ENCODE peak calls at places on chromosomes 1 and 21, in six cellular contexts. K is left lung, M is HL-60, I is brain microvascular endothelial cell, F is upper lobe of right lung, O is HFF-Myc. D is an unnamed sample.

GRCh38 chr1:236119935-236120484 is 22.3 kb upstream of the GPR137B start:
- DNase-seq in K (no peak), M (no peak), I (no peak), F (no peak), O (no peak), D (no peak)

GRCh38 chr1:28194326-28195035 is 18.0 kb upstream of the PTAFR start:
- DNase-seq in K (no peak), M (no peak), I (no peak), F (no peak), O (no peak), D (no peak)

GRCh38 chr1:203479646-203480045 is 4.0 kb downstream of the PRELP start:
- DNase-seq in K (no peak), M (no peak), I (no peak), F (no peak), O (no peak), D (no peak)

GRCh38 chr1:59025898-59026426 is 242.1 kb upstream of the JUN start:
- DNase-seq in K (no peak), M (no peak), I (no peak), F (no peak), O (no peak), D (no peak)

GRCh38 chr1:209720826-209721225 is 16.2 kb downstream of the HSD11B1 start:
- DNase-seq in K (no peak), M (no peak), I (no peak), F (no peak), O (no peak), D (no peak)

GRCh38 chr1:165235777-165236285 is 120.7 kb downstream of the LMX1A start:
- DNase-seq in K (no peak), M (no peak), I (no peak), F (no peak), O (no peak), D (peak)

GRCh38 chr1:214520544-214521165 is 30.7 kb downstream of the PTPN14 start:
- DNase-seq in K (no peak), M (no peak), I (no peak), F (no peak), O (no peak), D (no peak)

GRCh38 chr1:59433440-59433813 is 136.5 kb downstream of the FGGY start:
- DNase-seq in K (no peak), M (no peak), I (no peak), F (no peak), O (no peak), D (no peak)

GRCh38 chr21:46208761-46209721 is 19.5 kb downstream of the LSS start:
- DNase-seq in K (peak), M (no peak), I (no peak), F (peak), O (no peak), D (peak)

GRCh38 chr1:113745425-113745824 is 13.9 kb downstream of the PHTF1 start:
- DNase-seq in K (no peak), M (no peak), I (no peak), F (no peak), O (no peak), D (no peak)

GRCh38 chr1:27342778-27343638 is 1.2 kb downstream of the SYTL1 start:
- DNase-seq in K (peak), M (peak), I (no peak), F (peak), O (no peak), D (peak)

GRCh38 chr1:18641005-18641941 is 10.6 kb downstream of the PAX7 start:
- DNase-seq in K (no peak), M (no peak), I (no peak), F (no peak), O (no peak), D (peak)

GRCh38 chr21:44527156-44527982 is 12.6 kb downstream of the KRTAP10-1 start:
- DNase-seq in K (peak), M (no peak), I (no peak), F (peak), O (no peak), D (no peak)

GRCh38 chr1:56374026-56374974 is 205.1 kb downstream of the PLPP3 start:
- DNase-seq in K (no peak), M (no peak), I (no peak), F (no peak), O (no peak), D (no peak)

GRCh38 chr1:112689842-112690237 is 15.4 kb downstream of the MOV10 start:
- DNase-seq in K (no peak), M (no peak), I (no peak), F (no peak), O (no peak), D (peak)

GRCh38 chr1:69433073-69433472 is 134.6 kb upstream of the LRRC7 start:
- DNase-seq in K (no peak), M (no peak), I (no peak), F (no peak), O (no peak), D (no peak)

GRCh38 chr1:173475564-173476196 is 1.5 kb upstream of the PRDX6 start:
- DNase-seq in K (no peak), M (no peak), I (peak), F (no peak), O (no peak), D (no peak)

GRCh38 chr21:33403128-33403785 is at the start of gene IFNGR2:
- DNase-seq in K (peak), M (no peak), I (no peak), F (peak), O (no peak), D (peak)

GRCh38 chr1:29933110-29933509 is 696.8 kb downstream of the PTPRU start:
- DNase-seq in K (no peak), M (no peak), I (no peak), F (no peak), O (no peak), D (peak)

GRCh38 chr1:9231648-9232332 is 2.8 kb upstream of the H6PD start:
- DNase-seq in K (no peak), M (no peak), I (peak), F (no peak), O (no peak), D (no peak)

GRCh38 chr1:244087611-244088010 is 36.5 kb downstream of the ZBTB18 start:
- DNase-seq in K (no peak), M (no peak), I (no peak), F (no peak), O (no peak), D (no peak)

GRCh38 chr1:167881786-167882185 is 32.1 kb downstream of the ADCY10 start:
- DNase-seq in K (no peak), M (no peak), I (peak), F (no peak), O (no peak), D (no peak)

GRCh38 chr1:30778156-30778978 is 20.8 kb upstream of the LAPTM5 start:
- DNase-seq in K (no peak), M (no peak), I (peak), F (no peak), O (peak), D (no peak)

GRCh38 chr1:221392453-221392852 is 349.4 kb downstream of the DUSP10 start:
- DNase-seq in K (no peak), M (no peak), I (no peak), F (no peak), O (peak), D (no peak)

GRCh38 chr1:238892612-238893011 is 493.8 kb upstream of the CHRM3 start:
- DNase-seq in K (no peak), M (no peak), I (no peak), F (no peak), O (no peak), D (no peak)

GRCh38 chr1:229786974-229787610 is 161.0 kb downstream of the URB2 start:
- DNase-seq in K (no peak), M (no peak), I (no peak), F (no peak), O (no peak), D (no peak)

GRCh38 chr1:53959664-53960250 is 13.6 kb downstream of the LRRC42 start:
- DNase-seq in K (no peak), M (peak), I (no peak), F (no peak), O (no peak), D (peak)

GRCh38 chr1:26203642-26204318 is 13.4 kb downstream of the CATSPER4 start:
- DNase-seq in K (no peak), M (no peak), I (no peak), F (no peak), O (no peak), D (peak)

GRCh38 chr1:32336963-32337675 is 1.1 kb upstream of the MARCKSL1 start:
- DNase-seq in K (peak), M (peak), I (no peak), F (peak), O (no peak), D (peak)

GRCh38 chr1:208654241-208654640 is 410.1 kb upstream of the PLXNA2 start:
- DNase-seq in K (no peak), M (peak), I (peak), F (no peak), O (no peak), D (peak)

GRCh38 chr1:235275223-235275622 is 52.8 kb downstream of the ARID4B start:
- DNase-seq in K (no peak), M (peak), I (no peak), F (no peak), O (no peak), D (no peak)

GRCh38 chr1:94805912-94806311 is 14.2 kb upstream of the SLC44A3 start:
- DNase-seq in K (no peak), M (peak), I (peak), F (no peak), O (peak), D (peak)

GRCh38 chr1:94807742-94808491 is 12.2 kb upstream of the SLC44A3 start:
- DNase-seq in K (no peak), M (peak), I (peak), F (no peak), O (no peak), D (no peak)

GRCh38 chr1:94806451-94806861 is 13.7 kb upstream of the SLC44A3 start:
- DNase-seq in K (no peak), M (peak), I (no peak), F (no peak), O (peak), D (no peak)

GRCh38 chr1:94804442-94804837 is 15.7 kb upstream of the SLC44A3 start:
- DNase-seq in K (no peak), M (no peak), I (no peak), F (no peak), O (no peak), D (no peak)

DNA sequence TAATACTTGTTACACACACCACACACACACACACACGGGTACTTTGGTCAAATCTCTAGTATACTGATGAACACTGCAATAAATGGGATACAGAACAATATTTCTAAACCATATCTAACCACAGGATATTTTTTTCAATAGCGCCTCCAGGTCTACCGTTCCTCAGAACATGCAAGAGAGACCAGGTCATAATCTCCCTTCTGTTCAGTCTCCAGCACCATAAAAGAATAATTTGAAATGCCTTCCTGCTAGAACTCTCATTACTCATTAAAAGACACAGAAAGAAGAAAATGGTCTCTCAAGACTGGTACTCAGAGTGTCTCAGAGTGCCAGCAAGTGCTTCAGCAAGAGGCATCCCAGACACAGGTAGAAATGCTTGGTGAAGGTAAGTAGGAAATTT is 11.5 kb upstream of the SLC44A3 start:
- DNase-seq in K (no peak), M (no peak), I (no peak), F (no peak), O (no peak), D (no peak)
- H3K4me3 ChIP-seq in K (no peak), M (no peak), I (no peak), F (no peak), O (no peak), D (no peak)

GRCh38 chr1:66383168-66383567 is 150.8 kb upstream of the SGIP1 start:
- DNase-seq in K (no peak), M (no peak), I (no peak), F (no peak), O (no peak), D (no peak)
- H3K4me3 ChIP-seq in K (no peak), M (no peak), I (no peak), F (no peak), O (no peak), D (no peak)

GRCh38 chr1:206892351-206892984 is 4.8 kb upstream of the IL24 start:
- DNase-seq in K (no peak), M (no peak), I (no peak), F (no peak), O (no peak), D (no peak)

GRCh38 chr1:206890690-206891089 is 6.6 kb upstream of the IL24 start:
- DNase-seq in K (no peak), M (no peak), I (peak), F (no peak), O (no peak), D (no peak)

GRCh38 chr1:206891412-206891811 is 5.8 kb upstream of the IL24 start:
- DNase-seq in K (no peak), M (no peak), I (no peak), F (no peak), O (no peak), D (no peak)

GRCh38 chr1:206887701-206888100 is 9.5 kb upstream of the IL24 start:
- DNase-seq in K (no peak), M (no peak), I (no peak), F (no peak), O (no peak), D (no peak)

DNA sequence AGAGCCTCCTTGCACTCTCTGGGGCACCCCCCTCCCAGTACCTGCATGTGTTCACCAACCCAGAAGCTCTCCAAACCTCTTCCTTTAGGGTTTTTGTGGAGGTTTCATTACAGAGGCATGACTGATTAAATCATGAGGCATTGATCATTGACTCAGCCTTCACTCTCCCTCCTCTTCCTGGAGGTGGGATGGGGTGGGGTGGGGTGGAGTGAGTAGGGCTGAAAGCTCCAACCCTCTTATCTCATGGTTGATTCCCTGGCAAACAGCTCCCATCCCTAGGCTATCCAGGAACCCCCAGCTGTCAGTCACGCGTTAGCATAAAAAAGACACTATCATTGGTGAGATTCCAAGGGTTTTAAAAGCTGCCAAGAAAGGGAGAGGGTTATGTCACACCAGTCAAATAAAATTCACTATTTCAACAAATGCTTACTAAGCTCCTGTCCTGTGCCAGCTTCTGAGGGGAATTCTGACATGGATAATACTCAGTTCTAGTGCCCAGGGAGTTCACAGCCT is 7.1 kb upstream of the IL24 start:
- DNase-seq in K (no peak), M (no peak), I (no peak), F (no peak), O (no peak), D (peak)
- H3K4me3 ChIP-seq in K (no peak), M (no peak), I (no peak), F (no peak), O (no peak), D (no peak)

DNA sequence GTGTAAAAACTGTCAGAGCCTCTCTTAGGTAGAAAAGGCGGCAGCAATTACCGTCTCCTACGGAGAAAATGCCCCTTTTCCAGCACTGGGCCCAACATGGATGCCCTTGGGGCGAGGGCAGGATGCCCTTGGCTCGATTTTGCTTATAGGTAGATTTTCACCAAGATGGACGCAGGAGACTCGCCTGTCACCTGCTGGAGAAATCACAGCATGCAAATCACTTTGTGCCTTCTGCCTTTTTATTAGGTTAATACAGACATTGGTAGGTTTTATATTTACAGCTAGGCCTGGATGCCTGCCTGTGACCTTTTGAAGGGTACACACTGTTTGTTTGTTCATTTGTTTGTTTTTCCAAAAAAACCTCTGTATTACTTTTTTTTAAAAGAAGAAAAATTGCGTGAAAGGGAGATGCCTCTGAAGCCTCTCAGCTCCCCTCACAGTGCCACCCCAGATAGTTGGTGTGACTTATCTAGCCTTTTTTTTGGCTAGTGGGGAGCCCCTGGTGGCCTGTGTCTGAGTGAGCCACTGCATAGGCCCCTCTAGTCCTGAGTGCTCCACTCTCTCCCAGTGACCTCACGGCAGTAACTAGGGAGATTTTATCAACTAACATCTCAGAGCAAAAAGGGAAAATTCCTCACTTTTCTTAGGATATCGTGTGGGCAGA is 2.5 kb downstream of the ATP1B1 start:
- DNase-seq in K (no peak), M (no peak), I (peak), F (peak), O (peak), D (peak)
- H3K4me3 ChIP-seq in K (peak), M (no peak), I (no peak), F (peak), O (peak), D (no peak)

GRCh38 chr21:25897383-25897782 is 162.6 kb downstream of the GABPA start:
- DNase-seq in K (no peak), M (no peak), I (no peak), F (no peak), O (no peak), D (no peak)
- H3K4me3 ChIP-seq in K (no peak), M (no peak), I (no peak), F (no peak), O (no peak), D (no peak)

GRCh38 chr1:145985129-145985501 is 11.3 kb downstream of the TXNIP start:
- DNase-seq in K (no peak), M (no peak), I (no peak), F (no peak), O (no peak), D (no peak)
- H3K4me3 ChIP-seq in K (peak), M (peak), I (no peak), F (peak), O (no peak), D (no peak)

DNA sequence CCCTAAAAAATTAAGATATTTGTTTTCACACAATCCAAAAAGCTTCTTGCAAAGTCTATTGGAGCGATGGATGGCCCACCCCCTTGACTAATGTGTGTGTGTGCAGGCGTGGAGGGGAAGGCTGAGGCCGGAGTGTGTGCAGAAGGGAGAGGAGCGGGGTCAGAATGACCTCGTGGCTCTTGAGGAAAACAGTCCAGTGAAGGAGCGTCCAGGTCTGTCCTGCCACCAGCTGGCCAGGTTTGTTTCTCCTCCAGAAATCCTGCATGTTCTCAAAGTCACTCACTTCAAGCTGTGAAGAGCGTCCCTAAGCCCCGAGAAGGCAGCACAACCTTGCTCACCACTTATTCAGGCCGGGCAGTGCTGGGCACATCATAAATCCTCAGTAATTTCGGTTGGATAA is 69.5 kb upstream of the SSX2IP start:
- DNase-seq in K (no peak), M (no peak), I (no peak), F (no peak), O (no peak), D (no peak)
- H3K4me3 ChIP-seq in K (no peak), M (no peak), I (no peak), F (no peak), O (no peak), D (no peak)

GRCh38 chr1:89633745-89634625 is 1.1 kb downstream of the LRRC8C start:
- DNase-seq in K (no peak), M (peak), I (no peak), F (no peak), O (no peak), D (peak)

GRCh38 chr1:89633103-89633744 is at the start of gene LRRC8C:
- DNase-seq in K (peak), M (peak), I (peak), F (peak), O (no peak), D (peak)

GRCh38 chr1:89632213-89633102 is 462 bp upstream of the LRRC8C start:
- DNase-seq in K (peak), M (peak), I (peak), F (peak), O (no peak), D (peak)

GRCh38 chr1:89630046-89630445 is 2.9 kb upstream of the LRRC8C start:
- DNase-seq in K (no peak), M (no peak), I (no peak), F (no peak), O (no peak), D (no peak)

DNA sequence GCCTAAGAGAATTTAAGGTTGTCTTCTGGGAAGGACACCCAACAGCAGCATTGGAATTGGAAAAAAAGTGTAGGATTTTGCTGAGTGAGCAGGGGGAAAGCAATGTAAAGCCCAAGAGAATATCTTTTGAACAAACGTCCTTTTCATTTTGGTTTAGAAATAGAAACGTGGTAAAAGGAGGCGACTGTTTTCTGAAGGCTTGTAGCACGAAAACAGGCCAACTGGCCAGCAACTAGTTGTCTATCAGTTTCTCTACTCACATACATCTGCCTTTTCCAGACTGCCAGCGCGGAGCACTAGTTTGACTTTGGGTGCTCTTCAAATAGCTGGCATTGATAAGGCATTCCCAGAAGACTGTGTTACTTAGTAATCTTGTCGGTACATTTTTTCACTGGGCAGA is 1.2 kb upstream of the LRRC8C start:
- DNase-seq in K (no peak), M (no peak), I (no peak), F (no peak), O (no peak), D (no peak)
- H3K4me3 ChIP-seq in K (peak), M (no peak), I (no peak), F (peak), O (no peak), D (peak)

D was measured in H7.